ENCODE peak calls at places on chromosome 9, in eight cellular contexts. T, X, I, F, M, U, E and B are unnamed samples.

GRCh38 chr9:8282555-8282954 is 483.0 kb upstream of the DMAC1 start:
- DNase-seq in T (no peak), X (no peak), I (no peak), F (no peak), M (no peak), U (no peak), E (no peak), B (no peak)

GRCh38 chr9:76101945-76102344 is 211.5 kb downstream of the PCSK5 start:
- DNase-seq in T (no peak), X (no peak), I (no peak), F (no peak), M (no peak), U (no peak), E (no peak), B (no peak)

GRCh38 chr9:135898634-135899407 is 8.5 kb downstream of the CAMSAP1 start:
- DNase-seq in T (no peak), X (no peak), I (no peak), F (no peak), M (no peak), U (no peak), E (no peak), B (no peak)

GRCh38 chr9:8917978-8918739 is 1118.6 kb upstream of the DMAC1 start:
- DNase-seq in T (no peak), X (no peak), I (no peak), F (no peak), M (no peak), U (no peak), E (no peak), B (no peak)

GRCh38 chr9:79572891-79573696 is 1.3 kb downstream of the TLE4 start:
- DNase-seq in T (peak; percentile 27), X (no peak), I (peak; percentile 51), F (no peak), M (no peak), U (peak; percentile 53), E (peak; percentile 55), B (peak; percentile 57)

GRCh38 chr9:101311759-101312420 is 72.9 kb downstream of the BAAT start:
- DNase-seq in T (peak; percentile 59), X (no peak), I (no peak), F (peak; percentile 83), M (no peak), U (no peak), E (no peak), B (no peak)

GRCh38 chr9:88418715-88419540 is 30.7 kb downstream of the SPIN1 start:
- DNase-seq in T (no peak), X (no peak), I (no peak), F (no peak), M (no peak), U (no peak), E (no peak), B (no peak)

GRCh38 chr9:136726631-136727191 is 14.3 kb downstream of the DIPK1B start:
- DNase-seq in T (peak; percentile 65), X (no peak), I (no peak), F (no peak), M (no peak), U (no peak), E (no peak), B (no peak)

GRCh38 chr9:89473762-89474469 is 24.0 kb downstream of the SEMA4D start:
- DNase-seq in T (no peak), X (no peak), I (no peak), F (no peak), M (no peak), U (no peak), E (no peak), B (no peak)

GRCh38 chr9:137198051-137198747 is 2.3 kb downstream of the TPRN start:
- DNase-seq in T (no peak), X (no peak), I (no peak), F (no peak), M (no peak), U (peak; percentile 82), E (no peak), B (peak; percentile 79)

GRCh38 chr9:14768561-14769234 is 46.2 kb upstream of the CER1 start:
- DNase-seq in T (peak; percentile 15), X (no peak), I (peak; percentile 25), F (peak; percentile 42), M (no peak), U (no peak), E (no peak), B (no peak)

GRCh38 chr9:35923927-35924763 is 14.9 kb downstream of the SPAAR start:
- DNase-seq in T (peak; percentile 74), X (no peak), I (peak; percentile 74), F (peak; percentile 44), M (no peak), U (no peak), E (no peak), B (no peak)

GRCh38 chr9:135225619-135226228 is 138.3 kb downstream of the OLFM1 start:
- DNase-seq in T (no peak), X (no peak), I (no peak), F (no peak), M (no peak), U (no peak), E (no peak), B (no peak)

GRCh38 chr9:105243015-105243686 is 1.3 kb upstream of the SLC44A1 start:
- DNase-seq in T (no peak), X (no peak), I (no peak), F (no peak), M (no peak), U (no peak), E (no peak), B (no peak)

GRCh38 chr9:101018391-101018990 is 10.0 kb upstream of the PLPPR1 start:
- DNase-seq in T (no peak), X (no peak), I (no peak), F (no peak), M (no peak), U (no peak), E (no peak), B (no peak)

GRCh38 chr9:35318741-35319140 is 156.9 kb downstream of the UNC13B start:
- DNase-seq in T (no peak), X (no peak), I (no peak), F (no peak), M (no peak), U (no peak), E (no peak), B (no peak)

GRCh38 chr9:20962487-20962886 is 69.0 kb downstream of the HACD4 start:
- DNase-seq in T (no peak), X (no peak), I (no peak), F (no peak), M (no peak), U (no peak), E (no peak), B (no peak)

GRCh38 chr9:121362813-121363585 is 7.1 kb downstream of the STOM start:
- DNase-seq in T (no peak), X (no peak), I (no peak), F (no peak), M (no peak), U (no peak), E (no peak), B (no peak)

GRCh38 chr9:72577212-72577753 is 55.9 kb downstream of the TMC1 start:
- DNase-seq in T (no peak), X (no peak), I (peak; percentile 23), F (peak; percentile 68), M (no peak), U (no peak), E (peak; percentile 22), B (no peak)

GRCh38 chr9:91321691-91322090 is 40.0 kb downstream of the AUH start:
- DNase-seq in T (no peak), X (no peak), I (no peak), F (no peak), M (no peak), U (no peak), E (no peak), B (no peak)

GRCh38 chr9:86713456-86713855 is 233.8 kb downstream of the GAS1 start:
- DNase-seq in T (no peak), X (no peak), I (no peak), F (no peak), M (peak; percentile 7), U (no peak), E (no peak), B (no peak)

GRCh38 chr9:15246688-15247087 is 60.3 kb downstream of the TTC39B start:
- DNase-seq in T (no peak), X (no peak), I (no peak), F (peak; percentile 4), M (no peak), U (no peak), E (no peak), B (no peak)

GRCh38 chr9:137194909-137195308 is 5.6 kb downstream of the TPRN start:
- DNase-seq in T (no peak), X (no peak), I (no peak), F (no peak), M (no peak), U (peak; percentile 79), E (no peak), B (no peak)

GRCh38 chr9:347667-348292 is 133.1 kb downstream of the DOCK8 start:
- DNase-seq in T (peak; percentile 7), X (no peak), I (no peak), F (peak; percentile 40), M (no peak), U (no peak), E (no peak), B (no peak)

GRCh38 chr9:5186416-5187169 is 1.2 kb upstream of the INSL6 start:
- DNase-seq in T (peak; percentile 35), X (peak; percentile 25), I (no peak), F (peak; percentile 48), M (no peak), U (peak; percentile 46), E (no peak), B (no peak)
- TF ChIP-seq POLR2A in T (no peak), X (no peak), I (no peak), F (no peak), M (no peak), U (no peak), E (no peak), B (no peak)

GRCh38 chr9:112443200-112443599 is 43.4 kb upstream of the KIAA1958 start:
- DNase-seq in T (no peak), X (no peak), I (no peak), F (no peak), M (no peak), U (no peak), E (no peak), B (no peak)
- TF ChIP-seq CTCF in T (peak; percentile 67), X (peak; percentile 15), I (no peak), F (peak; percentile 43), M (no peak), U (peak; percentile 36), E (peak; percentile 35), B (peak; percentile 28)

GRCh38 chr9:94801685-94802084 is 75.2 kb downstream of the AOPEP start:
- DNase-seq in T (no peak), X (no peak), I (no peak), F (no peak), M (no peak), U (no peak), E (no peak), B (no peak)
- H3K27ac ChIP-seq in T (no peak overlapping the region), X (no peak overlapping the region), I (peak overlapping the region; percentile 81), F (no peak overlapping the region), M (no peak overlapping the region), U (peak overlapping the region; percentile 44), E (no peak overlapping the region), B (peak overlapping the region; percentile 27)

DNA sequence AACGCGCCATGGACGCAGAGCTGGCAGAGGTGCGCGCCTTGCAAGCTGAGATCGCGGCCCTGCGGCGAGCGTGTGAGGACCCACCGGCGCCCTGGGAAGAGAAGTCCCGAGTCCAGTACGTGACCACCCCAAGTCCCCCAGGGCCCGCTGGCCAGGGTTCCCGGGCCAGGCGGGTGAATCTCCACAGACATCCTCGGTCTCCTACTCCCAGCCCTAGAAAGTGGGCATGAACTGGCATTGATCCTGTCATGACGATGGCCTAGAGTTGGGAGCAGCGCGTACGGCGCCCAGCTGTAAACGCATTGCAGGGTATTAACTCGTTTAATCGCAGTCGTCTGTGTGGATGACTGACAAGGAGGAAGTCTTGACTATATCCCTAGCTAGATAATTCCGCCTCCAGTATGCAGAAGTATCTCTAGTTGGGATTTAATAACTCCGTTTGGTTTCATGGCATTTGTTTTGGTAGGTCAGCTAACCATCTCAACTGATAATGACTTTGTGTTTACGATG is 293 bp downstream of the CENPP start:
- DNase-seq in T (peak; percentile 37), X (no peak), I (no peak), F (no peak), M (no peak), U (no peak), E (no peak), B (no peak)
- TF ChIP-seq POLR2A in T (peak; percentile 12), X (no peak), I (peak; percentile 2), F (no peak), M (no peak), U (no peak), E (no peak), B (no peak)